ENCODE peak calls at places on chromosome 9, in seven cellular contexts. O, T, E, I, S, U and A are unnamed samples.
A peak's percentile ranks its signal among the peaks of the same experiment; 100 is the strongest.

GRCh38 chr9:135590486-135591079 is 29.0 kb downstream of the PAEP start:
- DNase-seq in O (no peak), T (no peak), E (no peak), I (no peak), S (no peak), U (no peak), A (no peak)

GRCh38 chr9:108417726-108418125 is 438.1 kb downstream of the ACTL7B start:
- DNase-seq in O (no peak), T (no peak), E (no peak), I (no peak), S (no peak), U (no peak), A (no peak)

GRCh38 chr9:129270205-129270604 is 92.1 kb upstream of the IER5L start:
- DNase-seq in O (no peak), T (no peak), E (no peak), I (no peak), S (no peak), U (no peak), A (no peak)

GRCh38 chr9:18632624-18633407 is 158.9 kb downstream of the ADAMTSL1 start:
- DNase-seq in O (no peak), T (no peak), E (peak; percentile 52), I (no peak), S (no peak), U (no peak), A (no peak)

GRCh38 chr9:37100750-37101149 is 19.6 kb upstream of the ZCCHC7 start:
- DNase-seq in O (no peak), T (no peak), E (no peak), I (no peak), S (no peak), U (no peak), A (no peak)

GRCh38 chr9:17744786-17745185 is 165.9 kb downstream of the SH3GL2 start:
- DNase-seq in O (no peak), T (no peak), E (no peak), I (no peak), S (no peak), U (no peak), A (no peak)

GRCh38 chr9:4021621-4022213 is 278.2 kb downstream of the GLIS3 start:
- DNase-seq in O (peak; percentile 32), T (no peak), E (no peak), I (no peak), S (no peak), U (no peak), A (no peak)

GRCh38 chr9:87116492-87116891 is 169.2 kb upstream of the GAS1 start:
- DNase-seq in O (no peak), T (no peak), E (no peak), I (no peak), S (no peak), U (no peak), A (no peak)

GRCh38 chr9:77826621-77827020 is 178.5 kb upstream of the GNA14 start:
- DNase-seq in O (no peak), T (no peak), E (no peak), I (no peak), S (no peak), U (no peak), A (no peak)

GRCh38 chr9:70832487-70832886 is 288.9 kb downstream of the TRPM3 start:
- DNase-seq in O (no peak), T (no peak), E (no peak), I (no peak), S (no peak), U (no peak), A (no peak)

GRCh38 chr9:31588010-31588409 is 796.4 kb upstream of the ACO1 start:
- DNase-seq in O (no peak), T (no peak), E (no peak), I (no peak), S (no peak), U (no peak), A (no peak)

GRCh38 chr9:135711411-135711810 is 9.4 kb downstream of the KCNT1 start:
- DNase-seq in O (no peak), T (no peak), E (no peak), I (no peak), S (no peak), U (no peak), A (no peak)

GRCh38 chr9:115524467-115525059 is 406.6 kb upstream of the TNC start:
- DNase-seq in O (no peak), T (no peak), E (peak; percentile 49), I (no peak), S (peak; percentile 10), U (peak; percentile 60), A (no peak)

GRCh38 chr9:97388721-97389238 is 23.1 kb upstream of the TDRD7 start:
- DNase-seq in O (no peak), T (no peak), E (no peak), I (no peak), S (no peak), U (no peak), A (no peak)

GRCh38 chr9:14031761-14032279 is 282.1 kb downstream of the NFIB start:
- DNase-seq in O (no peak), T (no peak), E (no peak), I (no peak), S (no peak), U (no peak), A (no peak)

GRCh38 chr9:70403166-70403565 is 11.3 kb downstream of the KLF9 start:
- DNase-seq in O (no peak), T (no peak), E (peak; percentile 29), I (peak; percentile 32), S (no peak), U (no peak), A (no peak)

GRCh38 chr9:129884220-129885017 is 49.2 kb downstream of the USP20 start:
- DNase-seq in O (peak; percentile 97), T (peak; percentile 86), E (peak; percentile 84), I (peak; percentile 94), S (peak; percentile 90), U (peak; percentile 74), A (peak; percentile 62)

GRCh38 chr9:69023650-69024049 is 9.7 kb upstream of the PRKACG start:
- DNase-seq in O (no peak), T (no peak), E (no peak), I (no peak), S (peak; percentile 52), U (no peak), A (no peak)

GRCh38 chr9:131954299-131954698 is 125.4 kb downstream of the MED27 start:
- DNase-seq in O (no peak), T (no peak), E (no peak), I (no peak), S (no peak), U (no peak), A (no peak)

GRCh38 chr9:127067603-127068220 is 54.7 kb downstream of the ANGPTL2 start:
- DNase-seq in O (no peak), T (no peak), E (no peak), I (no peak), S (no peak), U (no peak), A (no peak)

GRCh38 chr9:89274838-89275237 is 36.2 kb upstream of the CKS2 start:
- DNase-seq in O (no peak), T (no peak), E (no peak), I (no peak), S (no peak), U (no peak), A (no peak)

GRCh38 chr9:6873862-6874261 is 116.1 kb downstream of the KDM4C start:
- DNase-seq in O (peak; percentile 19), T (no peak), E (no peak), I (no peak), S (no peak), U (no peak), A (no peak)

GRCh38 chr9:70873506-70873905 is 247.9 kb downstream of the TRPM3 start:
- DNase-seq in O (no peak), T (no peak), E (no peak), I (no peak), S (no peak), U (no peak), A (no peak)

DNA sequence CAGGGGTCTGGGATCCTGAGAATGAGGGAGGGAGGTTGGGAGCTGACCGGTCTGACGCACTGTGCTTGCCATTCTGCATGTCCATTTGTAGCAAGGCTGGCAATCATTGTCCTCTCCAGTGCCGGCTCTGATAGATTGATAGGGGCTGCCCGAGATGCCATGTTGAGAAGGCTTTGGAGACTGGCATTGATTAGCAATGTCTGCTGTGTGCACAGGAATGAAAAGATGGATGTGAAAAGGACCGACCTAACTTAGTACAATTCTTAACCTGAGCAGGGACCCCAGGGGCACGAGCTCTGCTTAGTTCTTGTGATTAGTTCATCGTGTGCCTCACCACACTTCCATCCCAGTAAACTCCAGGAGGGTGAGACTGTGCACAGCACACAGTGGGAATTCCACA is 17.0 kb downstream of the NEK6 start:
- DNase-seq in O (no peak), T (no peak), E (no peak), I (no peak), S (no peak), U (no peak), A (no peak)
- TF ChIP-seq POLR2A in O (no peak), T (no peak), E (no peak), I (no peak), S (no peak), U (no peak), A (no peak)

GRCh38 chr9:15513335-15513734 is 2.6 kb upstream of the PSIP1 start:
- DNase-seq in O (no peak), T (no peak), E (no peak), I (no peak), S (no peak), U (no peak), A (no peak)
- H3K4me3 ChIP-seq in O (no peak overlapping the region), T (no peak overlapping the region), E (no peak overlapping the region), I (no peak overlapping the region), S (no peak overlapping the region), U (no peak overlapping the region), A (no peak overlapping the region)

GRCh38 chr9:120038342-120038741 is 541.6 kb downstream of the CDK5RAP2 start:
- DNase-seq in O (no peak), T (no peak), E (no peak), I (no peak), S (no peak), U (no peak), A (no peak)

GRCh38 chr9:120030847-120031246 is 549.1 kb downstream of the CDK5RAP2 start:
- DNase-seq in O (no peak), T (no peak), E (no peak), I (no peak), S (no peak), U (no peak), A (no peak)

DNA sequence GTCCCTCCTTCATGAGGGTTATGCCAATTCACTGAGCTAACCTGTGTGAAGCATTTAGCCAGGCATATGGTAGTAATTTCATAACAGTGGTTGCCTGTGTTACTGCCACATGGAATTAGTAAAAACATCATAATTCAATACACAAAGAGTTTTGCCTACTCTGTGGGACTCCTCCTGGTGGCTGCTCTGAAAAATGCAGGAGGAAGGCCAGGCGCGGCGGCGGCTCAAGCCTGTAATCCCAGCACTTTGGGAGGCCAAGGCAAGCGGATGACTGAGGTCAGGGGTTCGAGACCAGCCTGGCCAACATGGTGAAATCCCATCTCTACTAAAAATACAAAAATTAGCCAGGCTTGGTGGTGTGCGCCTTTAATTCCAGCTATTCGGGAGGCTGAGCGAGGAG is 547.3 kb downstream of the CDK5RAP2 start:
- DNase-seq in O (no peak), T (no peak), E (no peak), I (no peak), S (no peak), U (no peak), A (no peak)
- TF ChIP-seq CTCF in O (no peak), T (no peak), E (no peak), I (no peak), S (no peak), U (no peak), A (no peak)

DNA sequence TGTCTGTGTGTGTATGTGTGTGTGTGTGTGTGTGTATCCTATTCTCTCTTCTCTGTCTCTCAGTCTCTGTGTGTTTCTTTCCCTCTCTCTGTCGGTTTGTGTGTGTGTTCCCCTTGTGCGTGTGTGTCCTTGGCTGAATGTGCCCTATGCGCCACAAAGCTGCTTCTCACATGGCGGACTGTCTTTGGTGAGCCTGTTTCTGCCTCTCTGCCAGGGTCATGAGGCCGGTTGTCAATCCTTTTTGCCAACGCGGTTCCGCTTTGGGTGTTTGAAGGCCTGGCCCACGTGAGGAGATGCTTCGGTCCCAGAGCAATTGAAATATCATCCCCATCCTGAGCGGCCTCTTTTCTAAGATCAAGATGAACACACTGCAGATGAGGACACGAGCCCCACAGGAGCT is 476.0 kb downstream of the SPATA31A7 start:
- DNase-seq in O (no peak), T (no peak), E (peak; percentile 0), I (no peak), S (no peak), U (no peak), A (no peak)
- TF ChIP-seq POLR2A in O (no peak), T (no peak), E (no peak), I (no peak), S (no peak), U (no peak), A (no peak)